ENCODE peak calls at places on chromosomes 2 and 18, in four cellular contexts. Z is T-helper 2 cell; L is AML-193; E is stimulated activated naive B cell treated with anti-CD40 and anti-IgM and Interleukin-4, amounts not matched to agents 10 μg/mL and 1 μg/mL and 100 μg/mL, for 72 hours. V is an unnamed sample.

GRCh38 chr18:49850636-49851035 is 37.3 kb upstream of the ACAA2 start:
- DNase-seq in Z (no peak), L (no peak), E (no peak), V (no peak)

GRCh38 chr2:230779141-230779523 is 66.5 kb downstream of the CAB39 start:
- DNase-seq in Z (no peak), L (no peak), E (no peak), V (no peak)

GRCh38 chr2:98471402-98472131 is 26.9 kb downstream of the INPP4A start:
- DNase-seq in Z (no peak), L (no peak), E (no peak), V (no peak)

GRCh38 chr18:69935319-69936190 is 12.1 kb downstream of the CD226 start:
- DNase-seq in Z (peak), L (no peak), E (peak), V (no peak)

GRCh38 chr2:147500819-147501395 is 343.9 kb upstream of the ACVR2A start:
- DNase-seq in Z (no peak), L (no peak), E (no peak), V (no peak)

GRCh38 chr18:26225022-26225693 is 1.1 kb upstream of the TAF4B start:
- DNase-seq in Z (no peak), L (no peak), E (no peak), V (no peak)

GRCh38 chr18:54946149-54946581 is 13.1 kb downstream of the CCDC68 start:
- DNase-seq in Z (no peak), L (peak), E (no peak), V (peak)

GRCh38 chr2:158745067-158745865 is 49.9 kb upstream of the DAPL1 start:
- DNase-seq in Z (no peak), L (peak), E (no peak), V (peak)

GRCh38 chr2:46737577-46737976 is 178.0 kb downstream of the MCFD2 start:
- DNase-seq in Z (no peak), L (no peak), E (no peak), V (peak)

GRCh38 chr18:28041366-28041765 is 135.6 kb downstream of the CDH2 start:
- DNase-seq in Z (no peak), L (no peak), E (no peak), V (peak)

V was measured in fibroblast of pulmonary artery.